ENCODE peak calls at places on chromosomes 5 and 9, in six cellular contexts. Z is psoas muscle, B is tibial artery, F is substantia nigra, D is stomach, C is vagina. W is an unnamed sample.
A peak's percentile ranks its signal among the peaks of the same experiment; 100 is the strongest.

GRCh38 chr5:106171132-106171531 is 1499.6 kb downstream of the EFNA5 start:
- DNase-seq in Z (no peak), B (no peak), F (no peak), D (no peak), C (no peak), W (no peak)

GRCh38 chr9:2125909-2126308 is 110.8 kb downstream of the SMARCA2 start:
- DNase-seq in Z (no peak), B (no peak), F (no peak), D (no peak), C (no peak), W (no peak)

GRCh38 chr9:119697996-119698395 is 328.8 kb upstream of the BRINP1 start:
- DNase-seq in Z (no peak), B (no peak), F (no peak), D (no peak), C (no peak), W (no peak)

GRCh38 chr5:162474239-162474638 is 406.7 kb downstream of the GABRG2 start:
- DNase-seq in Z (no peak), B (no peak), F (no peak), D (no peak), C (no peak), W (no peak)

GRCh38 chr9:134888603-134889195 is 8.1 kb downstream of the FCN2 start:
- DNase-seq in Z (no peak), B (no peak), F (no peak), D (peak; percentile 19), C (no peak), W (no peak)

GRCh38 chr5:62306494-62307363 is 723 bp downstream of the KIF2A start:
- DNase-seq in Z (peak; percentile 42), B (peak; percentile 70), F (peak; percentile 55), D (peak; percentile 38), C (no peak), W (peak; percentile 40)

GRCh38 chr5:137836997-137837396 is 30.7 kb upstream of the MYOT start:
- DNase-seq in Z (no peak), B (no peak), F (no peak), D (no peak), C (no peak), W (no peak)

GRCh38 chr9:88819471-88819870 is 171.8 kb upstream of the S1PR3 start:
- DNase-seq in Z (no peak), B (no peak), F (no peak), D (no peak), C (no peak), W (no peak)

GRCh38 chr9:137502008-137502913 is 43.1 kb upstream of the NSMF start:
- DNase-seq in Z (no peak), B (no peak), F (no peak), D (no peak), C (no peak), W (no peak)

GRCh38 chr9:110880123-110880522 is 158.1 kb downstream of the LPAR1 start:
- DNase-seq in Z (no peak), B (no peak), F (no peak), D (no peak), C (no peak), W (no peak)

GRCh38 chr9:123269316-123269715 is 930 bp upstream of the STRBP start:
- DNase-seq in Z (no peak), B (no peak), F (no peak), D (no peak), C (no peak), W (no peak)
- H3K27ac ChIP-seq in Z (no peak overlapping the region), B (no peak overlapping the region), F (no peak overlapping the region), D (peak overlapping the region; percentile 88), C (peak overlapping the region; percentile 31), W (peak overlapping the region; percentile 80)

GRCh38 chr9:115035872-115036612 is 81.9 kb downstream of the TNC start:
- DNase-seq in Z (no peak), B (no peak), F (peak; percentile 4), D (no peak), C (no peak), W (no peak)
- H3K27ac ChIP-seq in Z (no peak overlapping the region), B (peak overlapping the region; percentile 74), F (no peak overlapping the region), D (peak overlapping the region; percentile 34), C (peak overlapping the region; percentile 36), W (no peak overlapping the region)

GRCh38 chr5:140595538-140595937 is 30.9 kb downstream of the SLC35A4 start:
- DNase-seq in Z (no peak), B (no peak), F (peak; percentile 19), D (no peak), C (no peak), W (peak; percentile 31)
- H3K27ac ChIP-seq in Z (peak overlapping the region; percentile 34), B (no peak overlapping the region), F (peak overlapping the region; percentile 8), D (peak overlapping the region; percentile 53), C (no peak overlapping the region), W (peak overlapping the region; percentile 56)

DNA sequence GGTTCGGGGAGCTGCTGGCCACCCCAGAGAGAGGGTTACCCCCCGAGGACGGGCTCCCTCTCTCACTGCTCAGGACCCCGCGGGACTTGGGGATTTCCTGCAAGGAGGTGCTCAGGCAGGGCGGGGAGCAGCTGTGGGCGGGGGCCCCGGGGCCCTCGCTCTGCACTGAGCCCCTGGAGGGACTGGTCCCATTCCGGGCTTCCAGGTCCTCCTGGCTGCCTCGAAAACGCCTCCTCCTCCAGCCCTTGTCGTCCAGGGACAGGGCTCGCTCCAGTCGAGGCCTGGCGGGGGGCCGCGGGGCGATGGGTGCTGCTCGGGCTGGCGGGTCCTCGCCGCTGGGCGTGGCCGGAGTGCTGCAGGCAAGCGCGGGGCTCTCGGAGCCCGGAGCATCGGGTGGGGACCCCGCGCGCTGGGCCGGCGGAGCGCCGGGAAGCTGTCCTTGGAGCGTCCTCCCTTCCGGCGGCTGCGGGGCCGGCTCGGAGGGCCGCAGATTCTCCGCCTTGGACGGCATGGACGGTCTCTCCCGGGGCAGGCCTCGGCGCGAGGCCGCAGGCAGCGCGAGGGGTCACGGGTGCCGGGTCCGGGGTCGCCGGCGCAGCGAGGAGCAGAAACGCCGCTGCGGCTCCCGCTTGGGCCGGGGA is 616 bp downstream of the INPP5E start:
- DNase-seq in Z (no peak), B (no peak), F (peak; percentile 19), D (no peak), C (no peak), W (peak; percentile 31)
- H3K27ac ChIP-seq in Z (peak overlapping the region; percentile 79), B (peak overlapping the region; percentile 69), F (peak overlapping the region; percentile 42), D (peak overlapping the region; percentile 77), C (peak overlapping the region; percentile 77), W (no peak overlapping the region)

GRCh38 chr5:10564838-10565784 is 1.2 kb downstream of the ANKRD33B start:
- DNase-seq in Z (no peak), B (peak; percentile 70), F (no peak), D (no peak), C (peak; percentile 85), W (no peak)
- H3K27ac ChIP-seq in Z (peak overlapping the region; percentile 76), B (peak overlapping the region; percentile 77), F (no peak overlapping the region), D (peak overlapping the region; percentile 86), C (peak overlapping the region; percentile 90), W (no peak overlapping the region)

GRCh38 chr5:59065551-59065950 is 482.7 kb downstream of the RAB3C start:
- DNase-seq in Z (no peak), B (no peak), F (no peak), D (no peak), C (no peak), W (no peak)
- H3K27ac ChIP-seq in Z (peak overlapping the region; percentile 25), B (no peak overlapping the region), F (no peak overlapping the region), D (no peak overlapping the region), C (no peak overlapping the region), W (no peak overlapping the region)

GRCh38 chr9:94108584-94108983 is 24.3 kb downstream of the PTPDC1 start:
- DNase-seq in Z (peak; percentile 36), B (peak; percentile 74), F (no peak), D (no peak), C (no peak), W (no peak)
- H3K27ac ChIP-seq in Z (peak overlapping the region; percentile 68), B (peak overlapping the region; percentile 65), F (peak overlapping the region; percentile 32), D (no peak overlapping the region), C (no peak overlapping the region), W (no peak overlapping the region)

GRCh38 chr9:18114559-18114958 is 359.4 kb upstream of the ADAMTSL1 start:
- DNase-seq in Z (no peak), B (no peak), F (no peak), D (no peak), C (no peak), W (no peak)
- H3K27ac ChIP-seq in Z (no peak overlapping the region), B (no peak overlapping the region), F (no peak overlapping the region), D (no peak overlapping the region), C (no peak overlapping the region), W (no peak overlapping the region)

W was measured in body of pancreas.